ENCODE peak calls at places on chromosome 10, in four cellular contexts. One of them, this sample, is unnamed.

GRCh38 chr10:44990302-44990655 is 10.4 kb upstream of the ZNF22 start:
- DNase-seq in GM12878: no peak
- DNase-seq in SK-N-SH: no peak
- DNase-seq in K562: peak; percentile 47
- DNase-seq in this sample: peak; percentile 71

GRCh38 chr10:45581497-45582385 is 90.8 kb downstream of the ZFAND4 start:
- DNase-seq in GM12878: no peak
- DNase-seq in SK-N-SH: no peak
- DNase-seq in K562: no peak
- DNase-seq in this sample: peak; percentile 13

GRCh38 chr10:33010132-33011037 is 52.4 kb upstream of the ITGB1 start:
- DNase-seq in GM12878: no peak
- DNase-seq in SK-N-SH: peak; percentile 46
- DNase-seq in K562: no peak
- DNase-seq in this sample: peak; percentile 34

GRCh38 chr10:97574374-97575100 is 2.0 kb downstream of the ANKRD2 start:
- DNase-seq in GM12878: no peak
- DNase-seq in SK-N-SH: peak; percentile 66
- DNase-seq in K562: no peak
- DNase-seq in this sample: peak; percentile 74

GRCh38 chr10:46520381-46520780 is 36.1 kb downstream of the GPRIN2 start:
- DNase-seq in GM12878: no peak
- DNase-seq in SK-N-SH: no peak
- DNase-seq in K562: no peak
- DNase-seq in this sample: no peak

GRCh38 chr10:32983333-32983909 is 25.4 kb upstream of the ITGB1 start:
- DNase-seq in GM12878: no peak
- DNase-seq in SK-N-SH: peak; percentile 46
- DNase-seq in K562: no peak
- DNase-seq in this sample: peak; percentile 77

GRCh38 chr10:84270708-84271107 is 25.9 kb downstream of the RGR start:
- DNase-seq in GM12878: no peak
- DNase-seq in SK-N-SH: no peak
- DNase-seq in K562: no peak
- DNase-seq in this sample: no peak

GRCh38 chr10:11009471-11010308 is 8.0 kb upstream of the CELF2 start:
- DNase-seq in GM12878: no peak
- DNase-seq in SK-N-SH: no peak
- DNase-seq in K562: no peak
- DNase-seq in this sample: no peak

GRCh38 chr10:111820471-111820870 is 363.1 kb downstream of the GPAM start:
- DNase-seq in GM12878: no peak
- DNase-seq in SK-N-SH: no peak
- DNase-seq in K562: no peak
- DNase-seq in this sample: no peak

GRCh38 chr10:44339218-44339617 is 45.7 kb downstream of the CXCL12 start:
- DNase-seq in GM12878: no peak
- DNase-seq in SK-N-SH: no peak
- DNase-seq in K562: no peak
- DNase-seq in this sample: no peak

GRCh38 chr10:19825690-19826089 is 9.5 kb downstream of the PLXDC2 start:
- DNase-seq in GM12878: no peak
- DNase-seq in SK-N-SH: no peak
- DNase-seq in K562: no peak
- DNase-seq in this sample: no peak

GRCh38 chr10:111391146-111391545 is 314.3 kb downstream of the ADRA2A start:
- DNase-seq in GM12878: no peak
- DNase-seq in SK-N-SH: no peak
- DNase-seq in K562: no peak
- DNase-seq in this sample: no peak

GRCh38 chr10:17910144-17910789 is 41.5 kb upstream of the SLC39A12 start:
- DNase-seq in GM12878: peak; percentile 2
- DNase-seq in SK-N-SH: peak; percentile 38
- DNase-seq in K562: peak; percentile 26
- DNase-seq in this sample: peak; percentile 47
- TF ChIP-seq NFIC in GM12878: no peak
- TF ChIP-seq NFIC in SK-N-SH: no peak
- TF ChIP-seq NFIC in K562: no peak
- TF ChIP-seq NFIC in this sample: no peak

DNA sequence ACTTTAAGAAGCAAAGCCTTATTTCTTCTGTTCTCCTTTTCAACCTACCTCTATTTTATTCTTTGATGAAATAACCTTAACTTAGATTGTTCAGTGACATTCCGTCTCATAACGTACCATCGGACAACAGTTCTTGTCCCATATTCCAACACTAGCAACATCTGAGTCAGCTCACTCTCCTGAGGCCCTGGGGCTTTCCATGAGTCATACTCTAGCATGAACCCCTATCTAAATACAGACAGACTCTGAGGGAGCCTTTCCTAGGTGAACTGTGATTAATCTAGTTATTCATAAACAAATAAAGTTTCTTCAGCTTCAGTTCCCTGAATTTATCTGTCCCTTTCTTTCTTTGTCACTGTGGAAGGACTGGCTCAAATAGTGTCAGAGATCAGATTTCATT is 168.7 kb upstream of the LYZL1 start:
- DNase-seq in GM12878: no peak
- DNase-seq in SK-N-SH: no peak
- DNase-seq in K562: peak; percentile 15
- DNase-seq in this sample: no peak
- TF ChIP-seq MXI1 in GM12878: no peak
- TF ChIP-seq MXI1 in SK-N-SH: no peak
- TF ChIP-seq MXI1 in K562: no peak
- TF ChIP-seq MXI1 in this sample: no peak

GRCh38 chr10:78304091-78305045 is 270.7 kb downstream of the RPS24 start:
- DNase-seq in GM12878: no peak
- DNase-seq in SK-N-SH: no peak
- DNase-seq in K562: no peak
- DNase-seq in this sample: no peak

GRCh38 chr10:78307576-78307975 is 273.9 kb downstream of the RPS24 start:
- DNase-seq in GM12878: no peak
- DNase-seq in SK-N-SH: no peak
- DNase-seq in K562: no peak
- DNase-seq in this sample: no peak

GRCh38 chr10:78302989-78303854 is 269.6 kb downstream of the RPS24 start:
- DNase-seq in GM12878: peak; percentile 73
- DNase-seq in SK-N-SH: peak; percentile 99
- DNase-seq in K562: peak; percentile 99
- DNase-seq in this sample: peak; percentile 89

GRCh38 chr10:78305311-78305710 is 271.6 kb downstream of the RPS24 start:
- DNase-seq in GM12878: no peak
- DNase-seq in SK-N-SH: no peak
- DNase-seq in K562: no peak
- DNase-seq in this sample: no peak

DNA sequence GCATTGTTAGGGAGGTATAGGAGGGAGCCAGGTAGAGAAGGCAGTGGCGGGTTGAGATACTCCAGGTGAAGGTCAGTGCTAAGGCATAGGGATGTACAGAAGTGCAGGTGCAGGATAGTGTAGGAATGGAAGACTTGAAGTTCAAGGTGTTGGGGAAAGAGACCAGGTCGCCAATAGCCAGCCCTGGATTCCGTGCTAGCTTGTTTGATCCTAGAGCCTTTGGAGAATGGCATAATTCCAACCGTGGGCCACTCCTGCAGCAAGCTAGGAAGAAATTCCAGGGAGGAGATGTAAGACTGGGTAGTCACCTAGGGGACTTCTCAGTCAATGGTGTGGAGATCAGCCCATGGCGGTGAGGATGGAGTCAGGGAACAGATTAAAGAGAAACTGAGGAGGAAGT is 272.7 kb downstream of the RPS24 start:
- DNase-seq in GM12878: no peak
- DNase-seq in SK-N-SH: no peak
- DNase-seq in K562: no peak
- DNase-seq in this sample: no peak
- TF ChIP-seq NFIC in GM12878: no peak
- TF ChIP-seq NFIC in SK-N-SH: no peak
- TF ChIP-seq NFIC in K562: no peak
- TF ChIP-seq NFIC in this sample: no peak

GRCh38 chr10:119423911-119424590 is 118.5 kb downstream of the RGS10 start:
- DNase-seq in GM12878: no peak
- DNase-seq in SK-N-SH: no peak
- DNase-seq in K562: no peak
- DNase-seq in this sample: no peak

GRCh38 chr10:119420950-119421875 is 121.3 kb downstream of the RGS10 start:
- DNase-seq in GM12878: no peak
- DNase-seq in SK-N-SH: no peak
- DNase-seq in K562: no peak
- DNase-seq in this sample: no peak

GRCh38 chr10:119422685-119423509 is 119.6 kb downstream of the RGS10 start:
- DNase-seq in GM12878: no peak
- DNase-seq in SK-N-SH: no peak
- DNase-seq in K562: no peak
- DNase-seq in this sample: no peak

GRCh38 chr10:119423510-119423874 is 119.0 kb downstream of the RGS10 start:
- DNase-seq in GM12878: no peak
- DNase-seq in SK-N-SH: no peak
- DNase-seq in K562: no peak
- DNase-seq in this sample: no peak

DNA sequence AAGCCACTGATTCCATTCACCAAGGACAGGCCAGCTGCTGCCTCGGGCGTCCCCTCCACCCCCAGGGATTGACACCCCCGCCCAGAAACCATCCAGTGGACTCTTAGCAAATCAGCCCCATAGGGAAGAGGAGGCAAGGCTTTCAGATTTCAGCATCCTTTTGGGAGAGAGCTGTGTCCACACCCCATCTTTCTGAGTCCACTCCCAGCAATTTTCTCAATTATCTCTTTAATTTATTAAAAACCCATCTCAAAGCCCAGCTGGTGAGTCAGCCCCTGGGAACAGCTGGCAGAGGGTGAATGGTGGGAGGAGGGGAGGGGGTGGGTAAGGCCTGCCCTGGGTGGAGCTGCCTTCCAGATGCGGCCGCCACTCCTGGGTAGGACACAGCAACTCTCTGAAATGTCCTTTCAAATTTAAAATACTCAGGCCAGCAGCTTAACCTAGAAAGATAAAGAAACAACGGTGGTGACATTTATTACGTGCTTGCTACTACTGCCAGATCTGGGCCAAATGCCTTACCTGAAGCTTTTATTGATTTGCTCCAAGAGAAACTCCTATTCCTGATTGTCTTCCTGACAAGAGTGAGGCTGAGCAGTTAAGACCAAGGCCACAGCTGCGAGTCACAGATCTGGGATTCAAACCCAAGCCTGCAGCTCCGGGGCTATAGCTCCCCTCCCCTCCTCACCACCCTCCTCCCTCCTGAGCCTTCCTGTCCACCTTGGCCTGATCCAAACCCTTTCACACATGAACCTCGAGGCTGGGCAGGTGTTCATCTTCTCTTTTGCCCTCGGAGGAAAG is 120.4 kb downstream of the RGS10 start:
- DNase-seq in GM12878: no peak
- DNase-seq in SK-N-SH: peak; percentile 91
- DNase-seq in K562: no peak
- DNase-seq in this sample: no peak
- TF ChIP-seq MXI1 in GM12878: no peak
- TF ChIP-seq MXI1 in SK-N-SH: no peak
- TF ChIP-seq MXI1 in K562: no peak
- TF ChIP-seq MXI1 in this sample: no peak

DNA sequence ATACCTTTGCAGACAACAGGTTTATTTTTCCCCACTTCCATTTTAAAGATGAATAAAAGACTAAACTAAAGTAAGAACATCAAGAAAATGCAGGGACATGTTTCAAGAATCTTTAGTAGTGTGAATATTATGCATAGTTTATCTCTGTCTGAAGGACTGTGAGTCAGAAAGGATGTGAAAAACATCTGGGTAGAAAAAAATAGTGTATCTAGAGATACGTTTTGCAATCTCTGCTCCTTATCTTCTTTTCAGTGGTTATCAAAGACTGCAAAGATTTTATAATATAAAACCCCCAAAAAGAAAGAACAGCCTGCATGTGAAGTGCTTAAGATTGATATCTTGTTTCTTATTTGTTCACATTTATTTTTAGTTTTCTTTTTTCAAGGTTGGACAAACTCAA is 101.9 kb upstream of the ARHGAP21 start:
- DNase-seq in GM12878: no peak
- DNase-seq in SK-N-SH: no peak
- DNase-seq in K562: no peak
- DNase-seq in this sample: no peak
- TF ChIP-seq NFIC in GM12878: no peak
- TF ChIP-seq NFIC in SK-N-SH: no peak
- TF ChIP-seq NFIC in K562: no peak
- TF ChIP-seq NFIC in this sample: no peak

GRCh38 chr10:110149259-110149658 is 58.1 kb upstream of the MXI1 start:
- DNase-seq in GM12878: no peak
- DNase-seq in SK-N-SH: no peak
- DNase-seq in K562: peak; percentile 56
- DNase-seq in this sample: no peak

GRCh38 chr10:110151467-110151866 is 55.9 kb upstream of the MXI1 start:
- DNase-seq in GM12878: no peak
- DNase-seq in SK-N-SH: no peak
- DNase-seq in K562: no peak
- DNase-seq in this sample: no peak

GRCh38 chr10:110153396-110153795 is 54.0 kb upstream of the MXI1 start:
- DNase-seq in GM12878: no peak
- DNase-seq in SK-N-SH: no peak
- DNase-seq in K562: peak; percentile 37
- DNase-seq in this sample: no peak

GRCh38 chr10:110150981-110151380 is 56.4 kb upstream of the MXI1 start:
- DNase-seq in GM12878: no peak
- DNase-seq in SK-N-SH: no peak
- DNase-seq in K562: no peak
- DNase-seq in this sample: no peak

GRCh38 chr10:110151871-110152270 is 55.5 kb upstream of the MXI1 start:
- DNase-seq in GM12878: no peak
- DNase-seq in SK-N-SH: no peak
- DNase-seq in K562: no peak
- DNase-seq in this sample: no peak
- TF ChIP-seq MXI1 in GM12878: no peak
- TF ChIP-seq MXI1 in SK-N-SH: no peak
- TF ChIP-seq MXI1 in K562: no peak
- TF ChIP-seq MXI1 in this sample: no peak

GRCh38 chr10:117463545-117463920 is 79.0 kb upstream of the EMX2 start:
- DNase-seq in GM12878: no peak
- DNase-seq in SK-N-SH: no peak
- DNase-seq in K562: no peak
- DNase-seq in this sample: no peak

GRCh38 chr10:117462816-117463544 is 79.6 kb upstream of the EMX2 start:
- DNase-seq in GM12878: no peak
- DNase-seq in SK-N-SH: no peak
- DNase-seq in K562: no peak
- DNase-seq in this sample: no peak

GRCh38 chr10:117462424-117462792 is 80.1 kb upstream of the EMX2 start:
- DNase-seq in GM12878: no peak
- DNase-seq in SK-N-SH: no peak
- DNase-seq in K562: no peak
- DNase-seq in this sample: no peak

GRCh38 chr10:117461766-117462423 is 80.7 kb upstream of the EMX2 start:
- DNase-seq in GM12878: no peak
- DNase-seq in SK-N-SH: no peak
- DNase-seq in K562: no peak
- DNase-seq in this sample: no peak

GRCh38 chr10:117460846-117461765 is 81.4 kb upstream of the EMX2 start:
- DNase-seq in GM12878: no peak
- DNase-seq in SK-N-SH: no peak
- DNase-seq in K562: no peak
- DNase-seq in this sample: no peak
- TF ChIP-seq NFIC in GM12878: no peak
- TF ChIP-seq NFIC in SK-N-SH: no peak
- TF ChIP-seq NFIC in K562: no peak
- TF ChIP-seq NFIC in this sample: no peak